ENCODE peak calls at places on chromosomes 2 and 18, in six cellular contexts. F, X, V, U, I and N are unnamed samples.

GRCh38 chr2:85887566-85888019 is 1.2 kb downstream of the ST3GAL5 start:
- DNase-seq in F (peak), X (no peak), V (peak), U (no peak), I (peak), N (peak)

GRCh38 chr2:1748741-1749488 is 4.6 kb upstream of the PXDN start:
- DNase-seq in F (no peak), X (no peak), V (no peak), U (no peak), I (no peak), N (peak)

GRCh38 chr18:50706199-50706598 is 113.6 kb downstream of the MRO start:
- DNase-seq in F (no peak), X (no peak), V (no peak), U (no peak), I (no peak), N (no peak)

GRCh38 chr2:136582631-136583205 is 182.6 kb upstream of the THSD7B start:
- DNase-seq in F (peak), X (no peak), V (peak), U (no peak), I (no peak), N (peak)

GRCh38 chr18:38575648-38576047 is 1010.0 kb upstream of the CELF4 start:
- DNase-seq in F (no peak), X (no peak), V (no peak), U (no peak), I (no peak), N (no peak)

GRCh38 chr18:74609535-74609934 is 11.9 kb downstream of the ZNF407 start:
- DNase-seq in F (no peak), X (peak), V (no peak), U (peak), I (no peak), N (no peak)

GRCh38 chr18:63819780-63820179 is 44.6 kb downstream of the SERPINB7 start:
- DNase-seq in F (no peak), X (no peak), V (no peak), U (peak), I (no peak), N (no peak)

GRCh38 chr2:37344453-37345361 is at the start of gene QPCT:
- DNase-seq in F (peak), X (no peak), V (peak), U (no peak), I (no peak), N (peak)

GRCh38 chr2:163347982-163348842 is 387.6 kb downstream of the FIGN start:
- DNase-seq in F (peak), X (peak), V (no peak), U (no peak), I (peak), N (peak)

GRCh38 chr2:73987109-73987947 is 2.6 kb downstream of the TET3 start:
- DNase-seq in F (no peak), X (no peak), V (peak), U (no peak), I (peak), N (peak)

GRCh38 chr18:70423988-70424387 is 135.1 kb downstream of the SOCS6 start:
- DNase-seq in F (peak), X (no peak), V (peak), U (no peak), I (no peak), N (no peak)

GRCh38 chr2:35931626-35932025 is 424.0 kb upstream of the CRIM1 start:
- DNase-seq in F (no peak), X (no peak), V (no peak), U (no peak), I (no peak), N (no peak)

GRCh38 chr2:238404406-238405216 is 22.1 kb upstream of the ASB1 start:
- DNase-seq in F (no peak), X (no peak), V (no peak), U (no peak), I (no peak), N (no peak)

GRCh38 chr18:47775961-47776360 is 154.5 kb downstream of the SMAD2 start:
- DNase-seq in F (no peak), X (no peak), V (peak), U (no peak), I (no peak), N (no peak)

GRCh38 chr18:3164381-3164780 is 55.4 kb downstream of the MYOM1 start:
- DNase-seq in F (no peak), X (no peak), V (no peak), U (no peak), I (no peak), N (no peak)

GRCh38 chr2:113123731-113124130 is 3.7 kb upstream of the IL1RN start:
- DNase-seq in F (no peak), X (no peak), V (no peak), U (no peak), I (no peak), N (no peak)

GRCh38 chr2:25043241-25043867 is 1.5 kb downstream of the EFR3B start:
- DNase-seq in F (no peak), X (peak), V (no peak), U (peak), I (no peak), N (no peak)

GRCh38 chr2:236338495-236339184 is 74.4 kb upstream of the ASB18 start:
- DNase-seq in F (no peak), X (no peak), V (no peak), U (no peak), I (no peak), N (no peak)

GRCh38 chr2:88227446-88227845 is 57.3 kb downstream of the THNSL2 start:
- DNase-seq in F (no peak), X (no peak), V (no peak), U (peak), I (no peak), N (no peak)

GRCh38 chr2:86225581-86225980 is 26.3 kb downstream of the MRPL35 start:
- DNase-seq in F (no peak), X (no peak), V (no peak), U (no peak), I (no peak), N (peak)

GRCh38 chr2:164485541-164485940 is 135.7 kb downstream of the GRB14 start:
- DNase-seq in F (no peak), X (no peak), V (no peak), U (no peak), I (no peak), N (no peak)

GRCh38 chr2:207418422-207418821 is 111.3 kb upstream of the CREB1 start:
- DNase-seq in F (no peak), X (no peak), V (no peak), U (no peak), I (no peak), N (no peak)

GRCh38 chr2:190636362-190636761 is 12.5 kb upstream of the NAB1 start:
- DNase-seq in F (no peak), X (no peak), V (no peak), U (no peak), I (no peak), N (no peak)

GRCh38 chr2:925711-926110 is 24.9 kb upstream of the SNTG2 start:
- DNase-seq in F (no peak), X (no peak), V (no peak), U (no peak), I (no peak), N (no peak)

GRCh38 chr2:206780671-206781070 is 15.3 kb downstream of the FASTKD2 start:
- DNase-seq in F (no peak), X (no peak), V (no peak), U (no peak), I (no peak), N (no peak)

GRCh38 chr2:113136828-113137775 is 9.7 kb downstream of the IL1RN start:
- DNase-seq in F (no peak), X (peak), V (peak), U (peak), I (no peak), N (peak)

GRCh38 chr2:237590272-237591020 is at the start of gene RAB17:
- DNase-seq in F (peak), X (no peak), V (peak), U (no peak), I (no peak), N (peak)